ENCODE peak calls at places on chromosomes 1 and 21, in ten cellular contexts. K is activated CD4-positive, CD25-positive, alpha-beta regulatory T cell treated with anti-CD3 and anti-CD28 coated beads, Interleukin-2, amount 50 U/mL, for 72 hours; J is NCI-H446; T is nephron progenitor cell; M is coronary artery; O is mesendoderm; C is dorsolateral prefrontal cortex; V is HepG2; B is AG09309; L is NCI-H524. E is an unnamed sample.

GRCh38 chr21:42570362-42570761 is 56.7 kb downstream of the SLC37A1 start:
- DNase-seq in K (peak; percentile 22), J (no peak), T (no peak), M (no peak), O (no peak), C (peak; percentile 26), V (no peak), B (no peak), L (no peak), E (no peak)

GRCh38 chr1:33610391-33610790 is 137.9 kb downstream of the ZSCAN20 start:
- DNase-seq in K (no peak), J (no peak), T (no peak), M (peak; percentile 41), O (no peak), C (no peak), V (no peak), B (no peak), L (peak; percentile 30), E (no peak)

GRCh38 chr21:41217656-41218380 is 49.9 kb downstream of the BACE2 start:
- DNase-seq in K (no peak), J (no peak), T (peak; percentile 25), M (peak; percentile 83), O (peak; percentile 52), C (no peak), V (no peak), B (peak; percentile 10), L (no peak), E (peak; percentile 32)

GRCh38 chr21:42321845-42322244 is 6.6 kb upstream of the TFF3 start:
- DNase-seq in K (no peak), J (no peak), T (no peak), M (peak; percentile 45), O (no peak), C (no peak), V (no peak), B (no peak), L (no peak), E (no peak)

GRCh38 chr1:229447809-229448252 is 13.9 kb upstream of the ACTA1 start:
- DNase-seq in K (no peak), J (no peak), T (no peak), M (no peak), O (peak; percentile 43), C (no peak), V (no peak), B (no peak), L (no peak), E (no peak)

GRCh38 chr1:31412732-31413404 is at the start of gene SERINC2:
- DNase-seq in K (peak; percentile 34), J (no peak), T (peak; percentile 64), M (no peak), O (peak; percentile 42), C (no peak), V (no peak), B (no peak), L (no peak), E (peak; percentile 68)

GRCh38 chr1:84825161-84825560 is 67.8 kb downstream of the LPAR3 start:
- DNase-seq in K (no peak), J (no peak), T (no peak), M (no peak), O (peak; percentile 28), C (no peak), V (no peak), B (no peak), L (no peak), E (no peak)

GRCh38 chr1:107550358-107550757 is 409.5 kb downstream of the NTNG1 start:
- DNase-seq in K (no peak), J (no peak), T (no peak), M (no peak), O (no peak), C (no peak), V (no peak), B (no peak), L (no peak), E (no peak)

GRCh38 chr21:15688809-15689208 is 41.0 kb upstream of the USP25 start:
- DNase-seq in K (no peak), J (no peak), T (no peak), M (no peak), O (no peak), C (no peak), V (no peak), B (peak; percentile 51), L (no peak), E (no peak)

GRCh38 chr1:184036517-184036949 is 995 bp downstream of the COLGALT2 start:
- DNase-seq in K (no peak), J (peak; percentile 84), T (peak; percentile 58), M (no peak), O (peak; percentile 72), C (peak; percentile 83), V (peak; percentile 42), B (no peak), L (peak; percentile 48), E (peak; percentile 69)

GRCh38 chr1:180181996-180182675 is 27.5 kb downstream of the QSOX1 start:
- DNase-seq in K (no peak), J (peak; percentile 50), T (no peak), M (no peak), O (no peak), C (peak; percentile 32), V (no peak), B (no peak), L (no peak), E (no peak)

GRCh38 chr1:22143065-22143514 is at the start of gene WNT4:
- DNase-seq in K (no peak), J (peak; percentile 25), T (peak; percentile 68), M (no peak), O (peak; percentile 69), C (no peak), V (no peak), B (no peak), L (no peak), E (peak; percentile 92)

GRCh38 chr1:63557365-63557987 is 34.2 kb downstream of the EFCAB7 start:
- DNase-seq in K (no peak), J (peak; percentile 50), T (peak; percentile 45), M (no peak), O (peak; percentile 66), C (no peak), V (peak; percentile 24), B (no peak), L (no peak), E (peak; percentile 56)

GRCh38 chr1:96236156-96236739 is 485.3 kb upstream of the PTBP2 start:
- DNase-seq in K (no peak), J (peak; percentile 72), T (peak; percentile 21), M (no peak), O (peak; percentile 67), C (no peak), V (peak; percentile 10), B (no peak), L (peak; percentile 24), E (peak; percentile 56)

GRCh38 chr1:201214886-201215285 is 24.3 kb downstream of the IGFN1 start:
- DNase-seq in K (peak; percentile 13), J (no peak), T (no peak), M (no peak), O (peak; percentile 54), C (no peak), V (no peak), B (no peak), L (no peak), E (no peak)

GRCh38 chr1:15427280-15427666 is 11.0 kb upstream of the CTRC start:
- DNase-seq in K (no peak), J (no peak), T (no peak), M (no peak), O (no peak), C (no peak), V (no peak), B (no peak), L (no peak), E (no peak)

GRCh38 chr1:1527092-1527816 is 13.2 kb downstream of the TMEM240 start:
- DNase-seq in K (no peak), J (no peak), T (no peak), M (no peak), O (no peak), C (no peak), V (no peak), B (no peak), L (no peak), E (no peak)

GRCh38 chr1:5750186-5751170 is 241.7 kb downstream of the NPHP4 start:
- DNase-seq in K (no peak), J (no peak), T (no peak), M (no peak), O (no peak), C (no peak), V (no peak), B (no peak), L (no peak), E (no peak)

GRCh38 chr1:18932387-18932786 is 24.1 kb downstream of the IFFO2 start:
- DNase-seq in K (no peak), J (no peak), T (no peak), M (no peak), O (no peak), C (no peak), V (no peak), B (no peak), L (no peak), E (no peak)

GRCh38 chr1:205782627-205783470 is 7.6 kb upstream of the RAB29 start:
- DNase-seq in K (no peak), J (no peak), T (no peak), M (no peak), O (no peak), C (no peak), V (no peak), B (no peak), L (no peak), E (no peak)

GRCh38 chr1:89657886-89658285 is 25.0 kb downstream of the LRRC8C start:
- DNase-seq in K (no peak), J (no peak), T (no peak), M (no peak), O (no peak), C (no peak), V (no peak), B (no peak), L (no peak), E (no peak)

E was measured in neural progenitor cell.